ENCODE peak calls at places on chromosome 4, in six cellular contexts. One of them, this sample, is unnamed.

GRCh38 chr4:6941796-6942195 is 32.2 kb downstream of the TBC1D14 start:
- DNase-seq in AG09309: no peak
- DNase-seq in tibial artery: no peak
- DNase-seq in astrocyte: no peak
- DNase-seq in prostate gland: no peak
- DNase-seq in A549: no peak
- DNase-seq in this sample: no peak

GRCh38 chr4:132065940-132066495 is 1083.1 kb upstream of the PCDH10 start:
- DNase-seq in AG09309: no peak
- DNase-seq in tibial artery: no peak
- DNase-seq in astrocyte: peak
- DNase-seq in prostate gland: no peak
- DNase-seq in A549: no peak
- DNase-seq in this sample: no peak

GRCh38 chr4:113008726-113009125 is 40.7 kb upstream of the ANK2 start:
- DNase-seq in AG09309: no peak
- DNase-seq in tibial artery: no peak
- DNase-seq in astrocyte: no peak
- DNase-seq in prostate gland: no peak
- DNase-seq in A549: no peak
- DNase-seq in this sample: no peak

GRCh38 chr4:142493255-142493976 is 352.7 kb downstream of the INPP4B start:
- DNase-seq in AG09309: no peak
- DNase-seq in tibial artery: no peak
- DNase-seq in astrocyte: no peak
- DNase-seq in prostate gland: no peak
- DNase-seq in A549: no peak
- DNase-seq in this sample: no peak

GRCh38 chr4:68383115-68383514 is 33.2 kb upstream of the YTHDC1 start:
- DNase-seq in AG09309: no peak
- DNase-seq in tibial artery: no peak
- DNase-seq in astrocyte: no peak
- DNase-seq in prostate gland: no peak
- DNase-seq in A549: no peak
- DNase-seq in this sample: no peak

GRCh38 chr4:11488657-11489448 is 60.2 kb upstream of the HS3ST1 start:
- DNase-seq in AG09309: no peak
- DNase-seq in tibial artery: no peak
- DNase-seq in astrocyte: peak
- DNase-seq in prostate gland: no peak
- DNase-seq in A549: no peak
- DNase-seq in this sample: no peak

GRCh38 chr4:26568446-26568994 is 15.4 kb upstream of the TBC1D19 start:
- DNase-seq in AG09309: peak
- DNase-seq in tibial artery: no peak
- DNase-seq in astrocyte: peak
- DNase-seq in prostate gland: no peak
- DNase-seq in A549: no peak
- DNase-seq in this sample: no peak

GRCh38 chr4:182604953-182605352 is 312.2 kb downstream of the DCTD start:
- DNase-seq in AG09309: no peak
- DNase-seq in tibial artery: no peak
- DNase-seq in astrocyte: peak
- DNase-seq in prostate gland: no peak
- DNase-seq in A549: no peak
- DNase-seq in this sample: no peak

GRCh38 chr4:33411182-33411581 is 2691.0 kb downstream of the PCDH7 start:
- DNase-seq in AG09309: no peak
- DNase-seq in tibial artery: no peak
- DNase-seq in astrocyte: peak
- DNase-seq in prostate gland: no peak
- DNase-seq in A549: no peak
- DNase-seq in this sample: no peak

GRCh38 chr4:125104616-125105015 is 210.1 kb upstream of the FAT4 start:
- DNase-seq in AG09309: no peak
- DNase-seq in tibial artery: no peak
- DNase-seq in astrocyte: peak
- DNase-seq in prostate gland: no peak
- DNase-seq in A549: no peak
- DNase-seq in this sample: no peak

GRCh38 chr4:26458104-26458503 is 32.2 kb downstream of the CCKAR start:
- DNase-seq in AG09309: peak
- DNase-seq in tibial artery: no peak
- DNase-seq in astrocyte: peak
- DNase-seq in prostate gland: no peak
- DNase-seq in A549: no peak
- DNase-seq in this sample: no peak

GRCh38 chr4:27215421-27215820 is 354.8 kb downstream of the STIM2 start:
- DNase-seq in AG09309: no peak
- DNase-seq in tibial artery: no peak
- DNase-seq in astrocyte: no peak
- DNase-seq in prostate gland: no peak
- DNase-seq in A549: no peak
- DNase-seq in this sample: no peak

GRCh38 chr4:92232566-92232965 is 71.2 kb upstream of the GRID2 start:
- DNase-seq in AG09309: no peak
- DNase-seq in tibial artery: no peak
- DNase-seq in astrocyte: no peak
- DNase-seq in prostate gland: no peak
- DNase-seq in A549: no peak
- DNase-seq in this sample: no peak

GRCh38 chr4:73740353-73740778 is at the start of gene CXCL8:
- DNase-seq in AG09309: peak
- DNase-seq in tibial artery: peak
- DNase-seq in astrocyte: peak
- DNase-seq in prostate gland: peak
- DNase-seq in A549: peak
- DNase-seq in this sample: no peak

GRCh38 chr4:123651127-123651526 is 254.5 kb downstream of the SPRY1 start:
- DNase-seq in AG09309: peak
- DNase-seq in tibial artery: no peak
- DNase-seq in astrocyte: no peak
- DNase-seq in prostate gland: peak
- DNase-seq in A549: no peak
- DNase-seq in this sample: no peak

GRCh38 chr4:42596918-42597317 is 60.0 kb downstream of the ATP8A1 start:
- DNase-seq in AG09309: no peak
- DNase-seq in tibial artery: no peak
- DNase-seq in astrocyte: no peak
- DNase-seq in prostate gland: no peak
- DNase-seq in A549: no peak
- DNase-seq in this sample: no peak

GRCh38 chr4:188423039-188423438 is 283.8 kb downstream of the TRIML1 start:
- DNase-seq in AG09309: no peak
- DNase-seq in tibial artery: no peak
- DNase-seq in astrocyte: no peak
- DNase-seq in prostate gland: no peak
- DNase-seq in A549: peak
- DNase-seq in this sample: no peak

GRCh38 chr4:142528433-142528832 is 317.7 kb downstream of the INPP4B start:
- DNase-seq in AG09309: no peak
- DNase-seq in tibial artery: no peak
- DNase-seq in astrocyte: no peak
- DNase-seq in prostate gland: no peak
- DNase-seq in A549: no peak
- DNase-seq in this sample: no peak

GRCh38 chr4:138225477-138225876 is 16.7 kb downstream of the SLC7A11 start:
- DNase-seq in AG09309: no peak
- DNase-seq in tibial artery: no peak
- DNase-seq in astrocyte: peak
- DNase-seq in prostate gland: no peak
- DNase-seq in A549: no peak
- DNase-seq in this sample: no peak

GRCh38 chr4:82509029-82509428 is 52.8 kb downstream of the TMEM150C start:
- DNase-seq in AG09309: no peak
- DNase-seq in tibial artery: no peak
- DNase-seq in astrocyte: no peak
- DNase-seq in prostate gland: no peak
- DNase-seq in A549: no peak
- DNase-seq in this sample: no peak

GRCh38 chr4:81676552-81676951 is 204.8 kb upstream of the RASGEF1B start:
- DNase-seq in AG09309: no peak
- DNase-seq in tibial artery: no peak
- DNase-seq in astrocyte: no peak
- DNase-seq in prostate gland: no peak
- DNase-seq in A549: no peak
- DNase-seq in this sample: no peak

GRCh38 chr4:4859010-4859798 is at the start of gene MSX1:
- DNase-seq in AG09309: peak
- DNase-seq in tibial artery: peak
- DNase-seq in astrocyte: peak
- DNase-seq in prostate gland: peak
- DNase-seq in A549: peak
- DNase-seq in this sample: peak

GRCh38 chr4:3477750-3478430 is 14.8 kb downstream of the DOK7 start:
- DNase-seq in AG09309: no peak
- DNase-seq in tibial artery: no peak
- DNase-seq in astrocyte: no peak
- DNase-seq in prostate gland: no peak
- DNase-seq in A549: no peak
- DNase-seq in this sample: no peak

GRCh38 chr4:3475713-3476260 is 12.7 kb downstream of the DOK7 start:
- DNase-seq in AG09309: no peak
- DNase-seq in tibial artery: no peak
- DNase-seq in astrocyte: no peak
- DNase-seq in prostate gland: no peak
- DNase-seq in A549: no peak
- DNase-seq in this sample: no peak

GRCh38 chr4:3476936-3477749 is 14.0 kb downstream of the DOK7 start:
- DNase-seq in AG09309: no peak
- DNase-seq in tibial artery: no peak
- DNase-seq in astrocyte: no peak
- DNase-seq in prostate gland: no peak
- DNase-seq in A549: no peak
- DNase-seq in this sample: no peak

GRCh38 chr4:3475041-3475712 is 12.1 kb downstream of the DOK7 start:
- DNase-seq in AG09309: no peak
- DNase-seq in tibial artery: peak
- DNase-seq in astrocyte: no peak
- DNase-seq in prostate gland: no peak
- DNase-seq in A549: no peak
- DNase-seq in this sample: no peak

GRCh38 chr4:3476341-3476747 is 13.2 kb downstream of the DOK7 start:
- DNase-seq in AG09309: no peak
- DNase-seq in tibial artery: no peak
- DNase-seq in astrocyte: no peak
- DNase-seq in prostate gland: no peak
- DNase-seq in A549: no peak
- DNase-seq in this sample: no peak
- H3K4me3 ChIP-seq in AG09309: no peak
- H3K4me3 ChIP-seq in tibial artery: no peak
- H3K4me3 ChIP-seq in astrocyte: no peak
- H3K4me3 ChIP-seq in prostate gland: no peak
- H3K4me3 ChIP-seq in A549: no peak
- H3K4me3 ChIP-seq in this sample: no peak

GRCh38 chr4:140253556-140254027 is 99.6 kb upstream of the MAML3 start:
- DNase-seq in AG09309: no peak
- DNase-seq in tibial artery: no peak
- DNase-seq in astrocyte: no peak
- DNase-seq in prostate gland: no peak
- DNase-seq in A549: no peak
- DNase-seq in this sample: no peak
- H3K4me3 ChIP-seq in AG09309: no peak
- H3K4me3 ChIP-seq in tibial artery: peak
- H3K4me3 ChIP-seq in astrocyte: no peak
- H3K4me3 ChIP-seq in prostate gland: no peak
- H3K4me3 ChIP-seq in A549: no peak
- H3K4me3 ChIP-seq in this sample: peak

GRCh38 chr4:159177265-159178146 is 74.6 kb downstream of the RAPGEF2 start:
- DNase-seq in AG09309: no peak
- DNase-seq in tibial artery: no peak
- DNase-seq in astrocyte: no peak
- DNase-seq in prostate gland: no peak
- DNase-seq in A549: no peak
- DNase-seq in this sample: no peak

GRCh38 chr4:159174645-159175147 is 71.8 kb downstream of the RAPGEF2 start:
- DNase-seq in AG09309: no peak
- DNase-seq in tibial artery: no peak
- DNase-seq in astrocyte: no peak
- DNase-seq in prostate gland: no peak
- DNase-seq in A549: no peak
- DNase-seq in this sample: no peak

GRCh38 chr4:159178147-159178541 is 75.3 kb downstream of the RAPGEF2 start:
- DNase-seq in AG09309: no peak
- DNase-seq in tibial artery: no peak
- DNase-seq in astrocyte: no peak
- DNase-seq in prostate gland: no peak
- DNase-seq in A549: no peak
- DNase-seq in this sample: no peak

GRCh38 chr4:159175165-159175988 is 72.5 kb downstream of the RAPGEF2 start:
- DNase-seq in AG09309: peak
- DNase-seq in tibial artery: peak
- DNase-seq in astrocyte: peak
- DNase-seq in prostate gland: peak
- DNase-seq in A549: peak
- DNase-seq in this sample: no peak

DNA sequence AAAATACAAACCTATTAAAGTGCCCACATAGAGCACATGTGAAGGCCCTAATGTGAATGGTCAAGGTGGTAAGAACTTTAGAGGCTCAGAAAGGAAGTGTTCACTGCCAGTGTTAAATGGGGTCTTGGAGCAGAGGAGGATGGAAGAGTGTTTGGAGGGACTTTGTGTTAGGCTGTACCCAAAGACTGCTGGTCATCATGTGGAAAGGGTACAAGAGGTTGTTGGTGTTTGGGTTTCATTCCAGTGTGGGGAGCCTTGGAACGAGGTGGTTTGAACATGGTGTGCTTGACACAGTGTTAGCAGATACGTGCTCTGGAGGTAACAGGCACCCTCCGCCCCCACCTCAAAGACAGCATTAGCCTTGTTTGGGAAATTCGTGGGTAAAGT is 73.1 kb downstream of the RAPGEF2 start:
- DNase-seq in AG09309: no peak
- DNase-seq in tibial artery: no peak
- DNase-seq in astrocyte: no peak
- DNase-seq in prostate gland: no peak
- DNase-seq in A549: no peak
- DNase-seq in this sample: no peak
- H3K4me3 ChIP-seq in AG09309: peak
- H3K4me3 ChIP-seq in tibial artery: no peak
- H3K4me3 ChIP-seq in astrocyte: peak
- H3K4me3 ChIP-seq in prostate gland: no peak
- H3K4me3 ChIP-seq in A549: peak
- H3K4me3 ChIP-seq in this sample: peak

GRCh38 chr4:15779789-15780188 is 1.7 kb downstream of the CD38 start:
- DNase-seq in AG09309: no peak
- DNase-seq in tibial artery: no peak
- DNase-seq in astrocyte: no peak
- DNase-seq in prostate gland: no peak
- DNase-seq in A549: no peak
- DNase-seq in this sample: no peak
- H3K4me3 ChIP-seq in AG09309: no peak
- H3K4me3 ChIP-seq in tibial artery: peak
- H3K4me3 ChIP-seq in astrocyte: peak
- H3K4me3 ChIP-seq in prostate gland: peak
- H3K4me3 ChIP-seq in A549: peak
- H3K4me3 ChIP-seq in this sample: peak